ENCODE peak calls at places on chromosomes 7 and 10, in five cellular contexts. D is GM04503; J is activated CD4-positive, alpha-beta T cell treated with anti-CD3 and anti-CD28 coated beads, Interleukin-2, amount 50 U/mL, for 1 hour; O is tibial nerve; Y is ovary. S is an unnamed sample.

GRCh38 chr7:113796557-113796956 is 122.3 kb downstream of the PPP1R3A start:
- DNase-seq in D (peak; percentile 31), J (no peak), O (no peak), Y (no peak), S (no peak)

GRCh38 chr7:86914468-86915054 is 144.9 kb downstream of the ELAPOR2 start:
- DNase-seq in D (no peak), J (no peak), O (no peak), Y (no peak), S (peak; percentile 5)

GRCh38 chr10:29976134-29976533 is 83.3 kb downstream of the JCAD start:
- DNase-seq in D (no peak), J (no peak), O (no peak), Y (no peak), S (no peak)

GRCh38 chr7:45920543-45921380 is at the start of gene IGFBP3:
- DNase-seq in D (no peak), J (no peak), O (no peak), Y (peak; percentile 74), S (no peak)

GRCh38 chr7:20554072-20554471 is 61.4 kb upstream of the ABCB5 start:
- DNase-seq in D (no peak), J (no peak), O (no peak), Y (no peak), S (no peak)

GRCh38 chr7:30379131-30379530 is 94.7 kb downstream of the ZNRF2 start:
- DNase-seq in D (peak; percentile 19), J (no peak), O (no peak), Y (no peak), S (no peak)

GRCh38 chr10:66803174-66803573 is 122.7 kb upstream of the LRRTM3 start:
- DNase-seq in D (no peak), J (no peak), O (no peak), Y (no peak), S (no peak)

GRCh38 chr7:20393021-20394015 is 62.6 kb downstream of the ITGB8 start:
- DNase-seq in D (no peak), J (no peak), O (no peak), Y (no peak), S (no peak)

GRCh38 chr7:77248154-77248553 is 48.5 kb upstream of the FGL2 start:
- DNase-seq in D (no peak), J (no peak), O (no peak), Y (no peak), S (no peak)

GRCh38 chr7:158812684-158813083 is 16.6 kb downstream of the ESYT2 start:
- DNase-seq in D (no peak), J (peak; percentile 76), O (no peak), Y (no peak), S (peak; percentile 95)

GRCh38 chr7:71480814-71481213 is 348.9 kb downstream of the GALNT17 start:
- DNase-seq in D (no peak), J (no peak), O (no peak), Y (no peak), S (no peak)

GRCh38 chr7:64373017-64373416 is 59.3 kb downstream of the ZNF736 start:
- DNase-seq in D (no peak), J (no peak), O (no peak), Y (no peak), S (no peak)

GRCh38 chr7:35694161-35694783 is 663 bp downstream of the HERPUD2 start:
- DNase-seq in D (no peak), J (peak; percentile 8), O (no peak), Y (no peak), S (no peak)

GRCh38 chr7:96314402-96315108 is 7.3 kb downstream of the SLC25A13 start:
- DNase-seq in D (no peak), J (no peak), O (no peak), Y (no peak), S (no peak)

GRCh38 chr7:28102778-28103177 is 77.8 kb downstream of the JAZF1 start:
- DNase-seq in D (no peak), J (no peak), O (no peak), Y (peak; percentile 55), S (no peak)

GRCh38 chr10:13969792-13970140 is 361.0 kb downstream of the FRMD4A start:
- DNase-seq in D (no peak), J (no peak), O (no peak), Y (no peak), S (no peak)

GRCh38 chr10:79178614-79179403 is 110.0 kb downstream of the ZMIZ1 start:
- DNase-seq in D (no peak), J (no peak), O (no peak), Y (peak; percentile 84), S (no peak)

GRCh38 chr7:142104550-142105527 is 6.7 kb upstream of the MGAM2 start:
- DNase-seq in D (no peak), J (no peak), O (no peak), Y (no peak), S (no peak)

GRCh38 chr10:22849077-22849810 is 78.6 kb upstream of the ARMC3 start:
- DNase-seq in D (no peak), J (no peak), O (peak; percentile 80), Y (peak; percentile 24), S (no peak)

GRCh38 chr10:60952846-60953220 is 8.8 kb upstream of the RHOBTB1 start:
- DNase-seq in D (no peak), J (no peak), O (no peak), Y (no peak), S (no peak)

GRCh38 chr10:62935022-62935421 is 118.9 kb upstream of the EGR2 start:
- DNase-seq in D (no peak), J (no peak), O (no peak), Y (no peak), S (no peak)

GRCh38 chr7:142412551-142413193 is 154.8 kb upstream of the PRSS58 start:
- DNase-seq in D (no peak), J (peak; percentile 28), O (no peak), Y (no peak), S (peak; percentile 35)

GRCh38 chr7:35624299-35625186 is 70.4 kb downstream of the HERPUD2 start:
- DNase-seq in D (no peak), J (peak; percentile 32), O (no peak), Y (no peak), S (peak; percentile 9)

GRCh38 chr10:87659571-87660483 is at the start of gene PAPSS2:
- DNase-seq in D (no peak), J (peak; percentile 4), O (peak; percentile 16), Y (peak; percentile 73), S (peak; percentile 8)

GRCh38 chr7:3520206-3520605 is 219.2 kb downstream of the SDK1 start:
- DNase-seq in D (no peak), J (no peak), O (no peak), Y (no peak), S (no peak)

GRCh38 chr7:105963038-105963667 is at the start of gene CDHR3:
- DNase-seq in D (no peak), J (no peak), O (no peak), Y (no peak), S (no peak)

GRCh38 chr10:103967433-103968142 is 648 bp downstream of the SLK start:
- DNase-seq in D (no peak), J (peak; percentile 6), O (no peak), Y (no peak), S (peak; percentile 28)

GRCh38 chr10:5573968-5574641 is 49.3 kb downstream of the CALML3 start:
- DNase-seq in D (no peak), J (no peak), O (no peak), Y (no peak), S (no peak)

GRCh38 chr10:44306147-44306710 is 78.7 kb downstream of the CXCL12 start:
- DNase-seq in D (peak; percentile 65), J (no peak), O (no peak), Y (no peak), S (no peak)

GRCh38 chr10:122298598-122299301 is 27.7 kb downstream of the BTBD16 start:
- DNase-seq in D (no peak), J (peak; percentile 62), O (peak; percentile 54), Y (peak; percentile 84), S (peak; percentile 66)

GRCh38 chr7:21946228-21946709 is 570 bp upstream of the CDCA7L start:
- DNase-seq in D (no peak), J (no peak), O (no peak), Y (no peak), S (no peak)

GRCh38 chr10:91974960-91975359 is 51.4 kb downstream of the BTAF1 start:
- DNase-seq in D (peak; percentile 35), J (no peak), O (no peak), Y (no peak), S (no peak)

GRCh38 chr7:86951895-86952294 is 107.6 kb downstream of the ELAPOR2 start:
- DNase-seq in D (no peak), J (no peak), O (no peak), Y (no peak), S (no peak)

GRCh38 chr7:66250711-66251110 is 45.6 kb downstream of the TPST1 start:
- DNase-seq in D (peak; percentile 23), J (no peak), O (no peak), Y (no peak), S (no peak)

GRCh38 chr10:32909461-32909860 is 48.6 kb downstream of the ITGB1 start:
- DNase-seq in D (no peak), J (no peak), O (no peak), Y (no peak), S (no peak)